ENCODE peak calls at places on chromosomes 16 and 17, in five cellular contexts. Z is fibroblast of pulmonary artery, E is GM06990, Q is uterus, B is lower leg skin. U is an unnamed sample.

GRCh38 chr16:57941016-57941656 is 29.8 kb downstream of the CNGB1 start:
- DNase-seq in Z (peak), E (no peak), Q (no peak), B (peak), U (no peak)

GRCh38 chr17:59355695-59356323 is 24.4 kb downstream of the YPEL2 start:
- DNase-seq in Z (no peak), E (no peak), Q (no peak), B (no peak), U (no peak)

GRCh38 chr16:4142268-4142667 is 26.0 kb upstream of the ADCY9 start:
- DNase-seq in Z (no peak), E (peak), Q (no peak), B (no peak), U (peak)

GRCh38 chr17:80695979-80696378 is 151.3 kb downstream of the RPTOR start:
- DNase-seq in Z (no peak), E (no peak), Q (no peak), B (no peak), U (no peak)

GRCh38 chr16:72924918-72925630 is 122.9 kb downstream of the ZFHX3 start:
- DNase-seq in Z (no peak), E (no peak), Q (no peak), B (no peak), U (no peak)

GRCh38 chr16:85556456-85557082 is 56.6 kb upstream of the GSE1 start:
- DNase-seq in Z (no peak), E (peak), Q (peak), B (no peak), U (peak)

GRCh38 chr17:81322271-81323082 is 27.4 kb upstream of the SLC38A10 start:
- DNase-seq in Z (no peak), E (no peak), Q (no peak), B (no peak), U (no peak)

GRCh38 chr17:63419949-63420867 is 25.9 kb downstream of the CYB561 start:
- DNase-seq in Z (no peak), E (no peak), Q (no peak), B (no peak), U (no peak)

GRCh38 chr17:43468746-43469544 is 14.8 kb upstream of the DHX8 start:
- DNase-seq in Z (peak), E (no peak), Q (no peak), B (no peak), U (no peak)

GRCh38 chr16:81143921-81144471 is 47.8 kb upstream of the GCSH start:
- DNase-seq in Z (no peak), E (no peak), Q (no peak), B (no peak), U (no peak)

GRCh38 chr16:53541326-53541725 is 38.3 kb upstream of the AKTIP start:
- DNase-seq in Z (peak), E (no peak), Q (no peak), B (no peak), U (no peak)

GRCh38 chr17:13332207-13332606 is 269.5 kb downstream of the HS3ST3A1 start:
- DNase-seq in Z (no peak), E (no peak), Q (no peak), B (no peak), U (no peak)

GRCh38 chr16:78458588-78458987 is 359.1 kb downstream of the WWOX start:
- DNase-seq in Z (no peak), E (no peak), Q (no peak), B (no peak), U (no peak)

GRCh38 chr17:1422907-1423306 is 22.9 kb upstream of the YWHAE start:
- DNase-seq in Z (peak), E (no peak), Q (no peak), B (no peak), U (no peak)

GRCh38 chr16:84368327-84368996 is at the start of gene ATP2C2:
- DNase-seq in Z (no peak), E (no peak), Q (no peak), B (no peak), U (no peak)

GRCh38 chr17:9670596-9670995 is 25.3 kb downstream of the USP43 start:
- DNase-seq in Z (no peak), E (no peak), Q (no peak), B (peak), U (no peak)

DNA sequence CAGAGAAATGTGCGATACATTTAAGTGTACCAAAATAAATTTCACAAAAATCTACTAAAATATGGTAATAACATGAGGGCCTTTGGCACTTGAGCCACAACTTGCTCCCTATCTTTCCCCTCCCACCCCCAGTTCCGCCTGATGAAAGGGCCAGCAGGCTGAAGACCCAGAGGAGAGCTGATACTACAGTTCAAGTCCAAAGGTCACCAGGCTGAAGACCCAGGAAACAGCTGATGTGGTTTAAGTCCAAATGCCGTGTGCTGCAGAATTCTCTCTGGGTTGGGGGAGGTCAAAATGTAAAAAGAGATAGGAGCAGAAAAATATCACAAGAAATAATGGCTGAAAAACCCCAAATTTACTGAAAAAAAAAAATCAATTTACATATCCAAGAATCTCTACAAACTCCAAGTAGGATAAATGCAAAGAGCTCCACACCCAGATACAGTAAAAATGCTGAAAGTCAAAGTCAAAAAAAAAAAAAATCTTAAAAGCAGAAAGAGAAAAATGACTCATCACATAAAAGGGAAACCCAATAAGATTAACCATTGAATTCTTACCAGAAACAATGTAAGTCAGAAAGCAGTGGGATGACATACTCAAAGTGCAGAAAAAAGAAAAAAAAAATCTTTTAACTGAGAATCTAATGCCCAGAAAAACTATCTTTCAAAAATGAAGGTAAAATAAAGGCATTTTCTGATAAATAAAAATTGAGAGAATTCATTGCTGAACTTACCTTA is 452.1 kb upstream of the ASIC2 start:
- DNase-seq in Z (no peak), E (no peak), Q (no peak), B (no peak), U (no peak)
- H3K4me3 ChIP-seq in Z (no peak), E (no peak), Q (no peak), B (no peak), U (no peak)

DNA sequence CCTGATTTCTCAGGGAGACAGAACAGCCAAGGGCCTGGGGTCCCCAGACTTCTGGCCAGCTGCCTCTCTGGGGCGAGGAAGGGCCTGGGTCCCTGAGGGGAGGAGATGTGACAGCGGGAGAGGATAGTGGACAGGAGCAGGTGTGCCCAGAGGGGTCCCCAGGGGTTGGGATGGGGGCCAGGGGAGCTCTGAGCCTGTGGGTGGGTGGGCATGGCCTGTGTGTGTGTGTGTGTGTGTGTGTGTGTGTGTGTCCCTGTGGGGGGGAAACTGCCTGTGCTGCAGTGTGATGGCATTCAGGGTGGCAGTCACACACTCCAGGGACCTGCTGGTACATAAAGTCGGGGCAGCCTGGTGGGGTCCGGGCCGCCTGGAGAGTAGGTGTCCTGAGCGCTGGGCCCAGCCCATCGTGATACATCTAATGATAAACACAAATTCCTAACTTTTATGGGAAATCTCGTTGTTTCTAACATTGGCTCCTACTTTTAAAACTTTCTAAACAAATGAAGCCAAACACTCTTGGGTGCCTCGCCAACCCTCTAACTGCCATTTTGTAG is 1.4 kb downstream of the ITGB4 start:
- DNase-seq in Z (no peak), E (no peak), Q (no peak), B (no peak), U (no peak)
- H3K4me3 ChIP-seq in Z (no peak), E (no peak), Q (no peak), B (peak), U (no peak)

DNA sequence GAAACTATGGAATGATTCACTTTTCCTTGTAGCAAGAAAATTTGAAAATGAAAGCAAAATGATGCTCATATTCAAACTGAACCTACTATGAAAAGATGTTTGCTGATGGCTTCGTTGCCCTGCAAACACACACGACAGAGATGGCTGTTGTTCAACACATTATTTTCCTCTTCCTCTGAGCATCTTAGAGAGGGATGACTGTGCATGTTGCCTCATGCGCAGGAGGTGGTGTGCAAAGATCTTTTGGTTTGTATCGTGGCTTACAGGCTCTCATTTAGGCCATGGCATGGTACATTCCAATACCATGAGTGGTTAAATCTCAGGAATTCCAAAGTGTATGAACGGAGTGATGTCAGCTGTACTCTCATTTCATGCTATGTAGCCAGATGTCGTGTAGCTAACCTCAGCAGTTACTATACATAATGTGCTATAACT is 164.5 kb downstream of the PRKCA start:
- DNase-seq in Z (peak), E (no peak), Q (peak), B (peak), U (no peak)
- H3K4me3 ChIP-seq in Z (peak), E (no peak), Q (no peak), B (no peak), U (no peak)

DNA sequence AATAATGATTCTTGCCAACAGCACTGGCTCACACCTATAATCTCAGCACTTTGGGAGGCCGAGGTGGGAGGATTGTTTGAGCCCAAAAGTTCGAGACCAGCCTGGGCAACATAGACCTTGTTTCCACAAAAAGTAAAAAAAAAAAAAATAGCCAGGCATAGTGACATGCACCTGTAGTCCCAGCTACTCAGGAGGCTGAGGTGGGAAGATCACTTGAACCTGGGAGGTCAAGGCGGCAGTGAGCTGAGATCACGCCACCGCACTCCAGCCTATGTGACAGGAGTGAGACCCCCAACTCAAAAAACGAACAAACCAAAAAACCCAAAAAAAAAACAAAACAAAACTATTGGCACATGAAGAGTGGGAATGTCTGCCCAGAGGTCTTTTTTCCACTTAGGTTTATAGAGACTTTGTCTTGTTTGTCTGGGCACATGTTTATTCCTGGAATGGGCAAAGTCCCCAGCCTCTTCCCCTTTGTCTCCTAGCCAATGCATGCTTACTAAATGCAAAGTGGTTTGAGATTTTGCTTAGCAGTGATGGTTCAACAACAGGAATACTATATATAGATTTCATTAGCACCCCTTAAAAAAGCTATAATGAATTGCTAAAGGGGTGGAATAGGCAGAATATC is 25.9 kb downstream of the NMT1 start:
- DNase-seq in Z (no peak), E (no peak), Q (no peak), B (no peak), U (no peak)
- H3K4me3 ChIP-seq in Z (no peak), E (no peak), Q (no peak), B (no peak), U (no peak)

GRCh38 chr17:39627717-39628516 is 1.2 kb downstream of the PPP1R1B start:
- DNase-seq in Z (no peak), E (no peak), Q (no peak), B (no peak), U (no peak)

GRCh38 chr17:39625198-39625769 is 1.5 kb upstream of the PPP1R1B start:
- DNase-seq in Z (no peak), E (no peak), Q (no peak), B (no peak), U (no peak)

GRCh38 chr17:39626171-39626670 is 531 bp upstream of the PPP1R1B start:
- DNase-seq in Z (no peak), E (no peak), Q (no peak), B (no peak), U (no peak)

GRCh38 chr17:39627170-39627716 is 491 bp downstream of the PPP1R1B start:
- DNase-seq in Z (no peak), E (no peak), Q (no peak), B (no peak), U (no peak)

GRCh38 chr17:39626671-39627169 is at the start of gene PPP1R1B:
- DNase-seq in Z (no peak), E (no peak), Q (no peak), B (no peak), U (no peak)
- H3K4me3 ChIP-seq in Z (peak), E (no peak), Q (no peak), B (no peak), U (peak)

DNA sequence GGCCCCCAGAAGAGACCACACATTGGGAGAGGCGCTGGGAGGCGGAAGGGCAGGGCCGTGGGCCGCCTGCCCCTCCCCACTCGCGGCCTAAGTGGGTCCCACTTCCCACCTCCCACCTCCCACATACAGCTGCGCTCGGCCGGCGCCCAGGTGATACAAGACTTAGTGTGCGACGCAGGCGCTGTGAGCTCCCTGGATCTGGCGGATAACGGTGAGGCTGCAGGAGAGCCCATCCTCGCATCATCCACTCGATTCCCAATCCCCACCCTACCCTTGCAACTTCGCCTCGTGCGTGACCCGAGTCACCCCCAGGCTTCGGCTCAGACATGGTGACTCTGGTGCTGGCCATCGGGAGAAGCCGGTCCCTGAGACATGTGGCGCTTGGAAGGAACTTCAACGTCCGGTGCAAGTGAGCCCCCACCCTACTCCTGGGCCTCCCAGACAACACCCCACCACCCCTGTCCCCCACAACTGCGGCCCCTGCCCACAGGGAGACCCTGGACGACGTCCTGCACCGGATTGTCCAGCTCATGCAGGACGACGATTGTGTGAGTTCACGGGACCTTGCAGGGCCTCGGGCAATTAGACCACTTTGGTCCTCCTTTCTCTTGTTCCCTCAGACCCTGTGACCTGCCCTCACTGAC is 3.9 kb downstream of the CARMIL2 start:
- DNase-seq in Z (no peak), E (no peak), Q (no peak), B (no peak), U (no peak)
- H3K4me3 ChIP-seq in Z (no peak), E (no peak), Q (no peak), B (no peak), U (no peak)

U was measured in naive thymus-derived CD4-positive, alpha-beta T cell.